ENCODE peak calls at places on chromosomes 7 and 10, in four cellular contexts. N, H, C and W are unnamed samples.
A peak's percentile ranks its signal among the peaks of the same experiment; 100 is the strongest.

GRCh38 chr7:38398725-38399321 is 125.4 kb upstream of the TARP start:
- DNase-seq in N (peak; percentile 46), H (no peak), C (peak; percentile 15), W (peak; percentile 17)

GRCh38 chr10:82643076-82643475 is 768.1 kb downstream of the NRG3 start:
- DNase-seq in N (no peak), H (no peak), C (no peak), W (no peak)

GRCh38 chr7:138934861-138935260 is 46.3 kb downstream of the KIAA1549 start:
- DNase-seq in N (no peak), H (no peak), C (no peak), W (no peak)

GRCh38 chr7:51647486-51647885 is 330.9 kb upstream of the COBL start:
- DNase-seq in N (no peak), H (no peak), C (no peak), W (no peak)

GRCh38 chr10:71807557-71808510 is 34.5 kb upstream of the VSIR start:
- DNase-seq in N (no peak), H (no peak), C (no peak), W (no peak)

GRCh38 chr10:15821046-15821683 is 39.1 kb downstream of the MINDY3 start:
- DNase-seq in N (no peak), H (no peak), C (no peak), W (no peak)

GRCh38 chr10:77163670-77164348 is 473.8 kb downstream of the KCNMA1 start:
- DNase-seq in N (no peak), H (no peak), C (no peak), W (no peak)

GRCh38 chr10:115935731-115936130 is 337.3 kb downstream of the GFRA1 start:
- DNase-seq in N (no peak), H (no peak), C (no peak), W (no peak)

GRCh38 chr10:92809845-92810244 is 38.5 kb upstream of the EXOC6 start:
- DNase-seq in N (no peak), H (no peak), C (no peak), W (no peak)

GRCh38 chr10:74145133-74145532 is 5.5 kb downstream of the AP3M1 start:
- DNase-seq in N (no peak), H (no peak), C (no peak), W (no peak)

GRCh38 chr7:19203686-19204085 is 58.5 kb upstream of the FERD3L start:
- DNase-seq in N (no peak), H (no peak), C (no peak), W (no peak)

GRCh38 chr7:66119502-66119901 is 4.9 kb downstream of the CRCP start:
- DNase-seq in N (no peak), H (no peak), C (no peak), W (no peak)

GRCh38 chr10:101987136-101987535 is 68.8 kb downstream of the ARMH3 start:
- DNase-seq in N (no peak), H (no peak), C (no peak), W (no peak)

GRCh38 chr10:77383861-77384553 is 253.6 kb downstream of the KCNMA1 start:
- DNase-seq in N (no peak), H (no peak), C (no peak), W (no peak)

GRCh38 chr10:19815036-19815435 is 1.2 kb upstream of the PLXDC2 start:
- DNase-seq in N (no peak), H (no peak), C (no peak), W (no peak)

GRCh38 chr7:22447008-22447407 is 53.0 kb downstream of the STEAP1B start:
- DNase-seq in N (no peak), H (no peak), C (no peak), W (no peak)

GRCh38 chr7:112420236-112420945 is 29.9 kb upstream of the IFRD1 start:
- DNase-seq in N (no peak), H (no peak), C (no peak), W (no peak)

GRCh38 chr7:101614098-101614938 is 14.8 kb downstream of the MYL10 start:
- DNase-seq in N (no peak), H (no peak), C (no peak), W (no peak)

GRCh38 chr10:4023997-4024396 is 239.0 kb upstream of the KLF6 start:
- DNase-seq in N (no peak), H (no peak), C (no peak), W (no peak)

GRCh38 chr7:134782121-134782623 is 2.7 kb downstream of the CALD1 start:
- DNase-seq in N (no peak), H (peak; percentile 8), C (no peak), W (no peak)

GRCh38 chr7:142535123-142535779 is 214.0 kb upstream of the PRSS1 start:
- DNase-seq in N (peak; percentile 61), H (peak; percentile 20), C (peak; percentile 25), W (peak; percentile 27)

GRCh38 chr10:12640026-12640425 is 290.7 kb downstream of the CAMK1D start:
- DNase-seq in N (no peak), H (no peak), C (no peak), W (no peak)

GRCh38 chr7:112366886-112367285 is 83.4 kb upstream of the IFRD1 start:
- DNase-seq in N (no peak), H (no peak), C (no peak), W (no peak)

GRCh38 chr7:155619634-155620271 is 24.7 kb upstream of the RBM33 start:
- DNase-seq in N (no peak), H (no peak), C (no peak), W (no peak)

GRCh38 chr10:130932326-130933007 is 379.1 kb downstream of the TCERG1L start:
- DNase-seq in N (no peak), H (no peak), C (no peak), W (no peak)

DNA sequence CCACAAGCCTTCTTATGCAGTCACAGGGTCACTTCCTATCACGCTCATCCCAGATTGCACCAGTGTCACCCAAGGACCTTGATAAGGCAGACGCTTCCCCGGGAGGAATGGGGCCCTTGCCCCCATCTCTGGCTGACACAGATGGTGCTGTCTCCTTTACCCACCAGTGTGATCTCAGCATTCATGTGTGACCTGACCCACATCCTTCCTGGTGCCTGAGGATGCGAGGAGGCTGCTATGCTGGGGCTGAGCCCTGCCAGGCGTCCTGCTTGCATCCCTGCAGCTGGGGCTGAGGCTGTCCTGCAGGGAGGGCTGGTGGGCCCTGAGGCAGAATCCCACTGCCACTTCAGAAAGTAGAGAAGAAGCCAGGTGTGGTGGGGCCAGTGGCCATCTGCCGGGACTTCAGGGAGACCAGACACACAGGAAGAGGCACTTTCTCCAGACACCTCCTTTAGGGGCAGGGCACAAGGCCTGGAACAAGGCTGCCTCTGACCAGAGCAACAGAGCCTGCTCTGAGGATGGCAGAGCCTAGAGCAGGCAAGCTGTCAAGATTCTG is 35.3 kb downstream of the RASGEF1A start:
- DNase-seq in N (no peak), H (no peak), C (no peak), W (no peak)
- TF ChIP-seq SPI1 in N (no peak), H (no peak), C (no peak), W (no peak)

GRCh38 chr7:12093365-12093764 is 117.7 kb upstream of the TMEM106B start:
- DNase-seq in N (no peak), H (no peak), C (no peak), W (no peak)
- TF ChIP-seq SPI1 in N (no peak), H (no peak), C (no peak), W (no peak)

GRCh38 chr10:32166365-32166764 is 110.1 kb upstream of the KIF5B start:
- DNase-seq in N (no peak), H (no peak), C (no peak), W (no peak)
- TF ChIP-seq SPI1 in N (no peak), H (no peak), C (no peak), W (no peak)

GRCh38 chr10:108443636-108444035 is 1279.1 kb upstream of the SORCS1 start:
- DNase-seq in N (no peak), H (no peak), C (no peak), W (no peak)

GRCh38 chr10:108434818-108435217 is 1270.3 kb upstream of the SORCS1 start:
- DNase-seq in N (no peak), H (no peak), C (no peak), W (no peak)

DNA sequence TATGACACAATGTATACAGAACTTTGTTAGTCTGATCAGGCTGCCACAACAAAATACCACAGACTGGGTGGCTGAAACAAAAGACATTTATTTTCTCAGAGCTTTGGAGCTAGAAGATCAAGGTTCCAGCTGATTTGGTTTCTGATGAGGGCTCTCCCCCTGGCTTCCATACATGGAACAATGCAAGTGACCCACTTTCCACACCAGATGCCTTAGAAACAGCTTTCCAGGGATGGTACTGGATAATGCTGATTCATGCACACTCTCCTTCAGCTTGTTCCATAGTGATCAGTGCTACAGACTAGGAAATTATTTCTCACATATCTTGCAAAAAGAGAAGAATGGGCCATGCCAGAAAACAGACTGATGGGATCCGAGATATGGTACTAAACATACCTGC is 1274.9 kb upstream of the SORCS1 start:
- DNase-seq in N (no peak), H (no peak), C (no peak), W (no peak)
- TF ChIP-seq SPI1 in N (no peak), H (no peak), C (no peak), W (no peak)

DNA sequence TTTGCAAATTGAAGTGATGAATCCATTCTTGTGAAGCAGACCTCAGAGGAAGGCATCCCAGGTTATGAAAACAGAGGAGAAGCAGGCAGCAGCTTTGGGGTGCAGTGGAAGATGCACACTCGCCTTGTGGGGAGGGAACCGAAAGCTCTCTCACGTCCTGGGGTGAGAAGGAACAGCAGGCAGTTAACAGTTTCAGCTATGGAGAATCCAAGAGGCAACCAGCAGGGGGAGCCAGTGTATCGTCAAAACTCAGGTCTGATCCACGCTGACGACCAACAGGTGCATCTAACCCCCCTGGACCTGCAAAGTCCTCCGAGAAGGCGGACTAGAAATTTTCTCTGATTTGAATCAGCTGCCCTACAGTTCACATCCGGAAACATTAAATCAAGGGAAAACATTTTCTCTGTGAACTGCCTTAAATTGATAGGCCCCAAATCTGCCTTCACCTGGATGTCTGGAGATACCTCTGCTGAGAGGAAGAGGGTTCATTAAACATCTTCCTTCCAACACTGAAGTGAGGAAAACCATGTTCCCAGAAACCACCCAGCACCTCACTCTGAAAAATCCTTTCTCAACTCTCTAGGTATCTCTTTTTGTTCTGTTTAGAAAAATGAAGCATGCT is 139.0 kb upstream of the PFKP start:
- DNase-seq in N (peak; percentile 76), H (peak; percentile 54), C (peak; percentile 81), W (peak; percentile 44)
- TF ChIP-seq SPI1 in N (no peak), H (peak; percentile 33), C (peak; percentile 61), W (no peak)

GRCh38 chr7:95470452-95470851 is 15.3 kb upstream of the ASB4 start:
- DNase-seq in N (no peak), H (no peak), C (peak; percentile 35), W (no peak)
- TF ChIP-seq SPI1 in N (no peak), H (peak; percentile 89), C (peak; percentile 89), W (no peak)